ENCODE peak calls at places on chromosomes 7 and 10, in five cellular contexts. L is iris pigment epithelial cell, J is NCI-H69, N is SW480, E is esophagus squamous epithelium. Q is an unnamed sample.

GRCh38 chr7:150407588-150408392 is 28.7 kb downstream of the ZNF775 start:
- DNase-seq in J (no peak), L (no peak), E (no peak), N (no peak), Q (no peak)

GRCh38 chr7:147400221-147400689 is 1190.3 kb upstream of the C7orf33 start:
- DNase-seq in J (no peak), E (no peak), N (no peak), L (peak), Q (no peak)

GRCh38 chr7:105916603-105917002 is 40.2 kb upstream of the ATXN7L1 start:
- DNase-seq in L (peak), E (no peak), N (no peak), J (no peak), Q (no peak)

GRCh38 chr10:3785849-3786290 is 861 bp upstream of the KLF6 start:
- DNase-seq in E (no peak), N (peak), L (peak), J (peak), Q (no peak)

GRCh38 chr10:103622935-103623574 is 129.6 kb downstream of the NEURL1 start:
- DNase-seq in N (no peak), J (no peak), L (no peak), E (no peak), Q (no peak)

GRCh38 chr10:66822801-66823200 is 103.0 kb upstream of the LRRTM3 start:
- DNase-seq in E (no peak), J (peak), L (no peak), N (no peak), Q (no peak)

GRCh38 chr7:73338321-73338720 is 10.4 kb downstream of the FKBP6 start:
- DNase-seq in J (no peak), L (no peak), E (no peak), N (no peak), Q (no peak)

GRCh38 chr7:80316811-80317210 is 182.2 kb downstream of the GNAI1 start:
- DNase-seq in J (no peak), E (no peak), L (no peak), N (no peak), Q (no peak)

GRCh38 chr7:76108540-76109233 is 60.8 kb downstream of the MDH2 start:
- DNase-seq in J (peak), N (peak), E (no peak), L (peak), Q (no peak)

GRCh38 chr10:59991117-59991516 is 84.8 kb upstream of the CCDC6 start:
- DNase-seq in E (no peak), J (peak), N (no peak), L (no peak), Q (no peak)

GRCh38 chr7:3482147-3482921 is 181.3 kb downstream of the SDK1 start:
- DNase-seq in E (no peak), N (peak), J (peak), L (peak), Q (no peak)

GRCh38 chr10:31873724-31874123 is 54.9 kb downstream of the ARHGAP12 start:
- DNase-seq in L (no peak), N (no peak), E (no peak), J (no peak), Q (no peak)

GRCh38 chr7:33900501-33900900 is 4.8 kb upstream of the BMPER start:
- DNase-seq in J (no peak), N (no peak), L (peak), E (no peak), Q (no peak)

GRCh38 chr7:65371468-65371867 is 2.2 kb upstream of the ZNF92 start:
- DNase-seq in E (no peak), N (no peak), L (peak), J (no peak), Q (no peak)

GRCh38 chr7:75813781-75814236 is at the start of gene CCL24:
- DNase-seq in E (no peak), N (no peak), J (no peak), L (no peak), Q (no peak)

GRCh38 chr10:69466689-69467088 is 15.4 kb downstream of the TSPAN15 start:
- DNase-seq in J (no peak), L (no peak), E (no peak), N (no peak), Q (no peak)

GRCh38 chr7:27157717-27158431 is 1.4 kb upstream of the HOXA7 start:
- DNase-seq in L (no peak), N (peak), E (no peak), J (no peak), Q (no peak)

GRCh38 chr10:117541909-117542705 is 439 bp upstream of the EMX2 start:
- DNase-seq in N (no peak), L (peak), E (no peak), J (peak), Q (no peak)

GRCh38 chr7:76512941-76513816 is 2.8 kb downstream of the UPK3B start:
- DNase-seq in J (no peak), L (no peak), N (peak), E (no peak), Q (no peak)

GRCh38 chr10:114115661-114116060 is 58.3 kb downstream of the CCDC186 start:
- DNase-seq in E (no peak), L (no peak), J (no peak), N (no peak), Q (no peak)

GRCh38 chr10:120400601-120401000 is 56.4 kb upstream of the PLPP4 start:
- DNase-seq in E (no peak), N (no peak), L (peak), J (no peak), Q (no peak)

GRCh38 chr10:127243490-127244272 is 47.3 kb upstream of the INSYN2A start:
- DNase-seq in E (no peak), J (peak), N (peak), L (peak), Q (peak)

GRCh38 chr7:34709771-34710170 is 51.8 kb downstream of the NPSR1 start:
- DNase-seq in J (no peak), N (no peak), E (no peak), L (no peak), Q (no peak)

GRCh38 chr7:158728911-158729645 is 24.5 kb upstream of the NCAPG2 start:
- DNase-seq in E (no peak), N (no peak), J (peak), L (no peak), Q (no peak)

GRCh38 chr10:16367899-16368298 is 68.9 kb upstream of the PTER start:
- DNase-seq in L (no peak), N (no peak), J (peak), E (no peak), Q (no peak)

GRCh38 chr7:38681882-38682281 is 50.7 kb upstream of the AMPH start:
- DNase-seq in L (no peak), E (no peak), N (no peak), J (peak), Q (no peak)

GRCh38 chr10:119242191-119242590 is 34.8 kb downstream of the GRK5 start:
- DNase-seq in E (no peak), N (no peak), J (peak), L (no peak), Q (no peak)

GRCh38 chr7:18890134-18890533 is 227.3 kb downstream of the TWIST1 start:
- DNase-seq in J (peak), E (no peak), L (peak), N (no peak), Q (no peak)

GRCh38 chr7:66352071-66352470 is 146.9 kb downstream of the TPST1 start:
- DNase-seq in L (peak), N (peak), J (peak), E (no peak), Q (no peak)

GRCh38 chr10:74063256-74063655 is 65.3 kb downstream of the VCL start:
- DNase-seq in L (peak), N (no peak), J (no peak), E (no peak), Q (no peak)

GRCh38 chr7:34748244-34749039 is 90.4 kb downstream of the NPSR1 start:
- DNase-seq in E (no peak), J (peak), N (peak), L (peak), Q (no peak)

Q was measured in immature natural killer cell.